ENCODE peak calls at places on chromosomes 2 and 18, in five cellular contexts. C, G, Z, H and A are unnamed samples.
A peak's percentile ranks its signal among the peaks of the same experiment; 100 is the strongest.

GRCh38 chr2:47771211-47771610 is 11.7 kb upstream of the MSH6 start:
- DNase-seq in Z (peak; percentile 82), C (no peak), H (peak; percentile 69), G (peak; percentile 88), A (peak; percentile 97)

GRCh38 chr2:217918220-217919024 is 84.4 kb downstream of the TNS1 start:
- DNase-seq in C (no peak), H (no peak), G (peak; percentile 33), Z (peak; percentile 48), A (no peak)

GRCh38 chr18:73777356-73778051 is 370.1 kb downstream of the FBXO15 start:
- DNase-seq in C (no peak), Z (no peak), H (no peak), G (no peak), A (no peak)

GRCh38 chr2:212975333-212975732 is 176.1 kb downstream of the IKZF2 start:
- DNase-seq in G (no peak), H (no peak), C (no peak), Z (no peak), A (no peak)

GRCh38 chr2:99522155-99522554 is 32.3 kb upstream of the REV1 start:
- DNase-seq in G (no peak), H (no peak), Z (no peak), C (no peak), A (no peak)

GRCh38 chr18:39938678-39939077 is 2016.4 kb upstream of the PIK3C3 start:
- DNase-seq in G (no peak), Z (no peak), C (no peak), H (no peak), A (no peak)

GRCh38 chr2:189613650-189614420 is 33.2 kb upstream of the SLC40A1 start:
- DNase-seq in G (no peak), H (peak; percentile 70), Z (no peak), C (no peak), A (peak; percentile 86)

GRCh38 chr2:66428986-66429612 is 5.8 kb upstream of the MEIS1 start:
- DNase-seq in Z (peak; percentile 76), H (peak; percentile 78), G (peak; percentile 77), C (no peak), A (peak; percentile 70)

GRCh38 chr2:67032091-67032490 is 365.0 kb upstream of the ETAA1 start:
- DNase-seq in C (no peak), Z (peak; percentile 18), H (peak; percentile 63), G (no peak), A (peak; percentile 46)

GRCh38 chr18:44096016-44096415 is 584.7 kb upstream of the SETBP1 start:
- DNase-seq in G (peak; percentile 29), H (peak; percentile 52), C (no peak), Z (no peak), A (peak; percentile 19)

GRCh38 chr18:79983793-79984192 is 4.6 kb downstream of the TXNL4A start:
- DNase-seq in G (no peak), H (no peak), C (no peak), Z (no peak), A (no peak)

GRCh38 chr2:223779877-223780276 is 57.5 kb downstream of the AP1S3 start:
- DNase-seq in G (peak; percentile 84), C (no peak), H (peak; percentile 59), Z (no peak), A (peak; percentile 53)

GRCh38 chr2:232929303-232930123 is 59.4 kb downstream of the SNORC start:
- DNase-seq in G (no peak), H (no peak), C (no peak), Z (no peak), A (no peak)

GRCh38 chr2:54632733-54633692 is 90.4 kb upstream of the EML6 start:
- DNase-seq in G (no peak), H (peak; percentile 87), C (no peak), Z (peak; percentile 87), A (peak; percentile 49)

GRCh38 chr2:126448611-126449010 is 207.3 kb upstream of the GYPC start:
- DNase-seq in Z (no peak), G (no peak), C (no peak), H (no peak), A (no peak)

GRCh38 chr2:9739508-9739907 is 103.8 kb upstream of the TAF1B start:
- DNase-seq in H (peak; percentile 60), C (peak; percentile 52), G (no peak), Z (no peak), A (no peak)

GRCh38 chr2:18991177-18992168 is 366.9 kb downstream of the OSR1 start:
- DNase-seq in Z (peak; percentile 63), H (peak; percentile 91), C (peak; percentile 23), G (peak; percentile 94), A (peak; percentile 66)

GRCh38 chr2:28587526-28588230 is 91.8 kb downstream of the PLB1 start:
- DNase-seq in C (peak; percentile 9), H (no peak), Z (no peak), G (no peak), A (no peak)

GRCh38 chr2:207166349-207167128 is 791 bp upstream of the KLF7 start:
- DNase-seq in H (peak; percentile 93), C (peak; percentile 83), G (peak; percentile 61), Z (peak; percentile 77), A (peak; percentile 76)

GRCh38 chr2:98240796-98241398 is 105.4 kb upstream of the CNGA3 start:
- DNase-seq in G (peak; percentile 6), C (no peak), H (no peak), Z (no peak), A (peak; percentile 23)

GRCh38 chr2:239747771-239748170 is 277.4 kb downstream of the NDUFA10 start:
- DNase-seq in G (no peak), C (no peak), Z (no peak), H (no peak), A (no peak)

GRCh38 chr2:26978061-26978596 is 7.7 kb downstream of the MAPRE3 start:
- DNase-seq in G (peak; percentile 87), C (no peak), H (no peak), Z (no peak), A (peak; percentile 11)

GRCh38 chr2:104790100-104790811 is 63.7 kb upstream of the POU3F3 start:
- DNase-seq in Z (peak; percentile 1), H (peak; percentile 0), G (no peak), C (no peak), A (no peak)

GRCh38 chr2:68880213-68880612 is 9.0 kb upstream of the BMP10 start:
- DNase-seq in G (no peak), Z (no peak), H (peak; percentile 13), C (no peak), A (no peak)

GRCh38 chr2:66581461-66582363 is 146.8 kb downstream of the MEIS1 start:
- DNase-seq in Z (peak; percentile 72), C (peak; percentile 75), H (peak; percentile 22), G (no peak), A (peak; percentile 25)

GRCh38 chr2:128454980-128455709 is 136.5 kb upstream of the HS6ST1 start:
- DNase-seq in C (no peak), H (no peak), Z (no peak), G (no peak), A (no peak)

GRCh38 chr2:238202326-238203103 is 980 bp downstream of the ILKAP start:
- DNase-seq in G (no peak), H (peak; percentile 27), C (no peak), Z (peak; percentile 48), A (peak; percentile 22)

GRCh38 chr2:3098231-3098630 is 279.4 kb downstream of the EIPR1 start:
- DNase-seq in G (no peak), C (no peak), H (no peak), Z (no peak), A (no peak)

GRCh38 chr2:224347181-224348051 is 54.5 kb downstream of the FAM124B start:
- DNase-seq in Z (peak; percentile 38), H (no peak), C (no peak), G (peak; percentile 28), A (no peak)

GRCh38 chr2:190571666-190572065 is 37.1 kb upstream of the NEMP2 start:
- DNase-seq in G (peak; percentile 63), C (no peak), H (peak; percentile 18), Z (no peak), A (peak; percentile 64)

GRCh38 chr2:43637030-43637803 is at the start of gene PLEKHH2:
- DNase-seq in C (peak; percentile 97), H (peak; percentile 91), G (peak; percentile 86), Z (peak; percentile 88), A (peak; percentile 84)

GRCh38 chr2:239328306-239329191 is 72.3 kb downstream of the HDAC4 start:
- DNase-seq in Z (peak; percentile 100), G (no peak), C (peak; percentile 87), H (peak; percentile 97), A (no peak)

GRCh38 chr18:12027046-12027445 is 45.7 kb downstream of the IMPA2 start:
- DNase-seq in C (no peak), G (no peak), Z (no peak), H (no peak), A (peak; percentile 88)

GRCh38 chr2:133641497-133641896 is 73.2 kb upstream of the NCKAP5 start:
- DNase-seq in H (no peak), G (peak; percentile 98), C (no peak), Z (no peak), A (peak; percentile 99)

GRCh38 chr2:35343135-35343534 is 1012.4 kb upstream of the CRIM1 start:
- DNase-seq in G (peak; percentile 40), Z (no peak), C (no peak), H (no peak), A (no peak)

GRCh38 chr2:101188683-101189405 is 37.7 kb upstream of the TBC1D8 start:
- DNase-seq in G (peak; percentile 71), H (peak; percentile 64), C (no peak), Z (peak; percentile 40), A (no peak)

GRCh38 chr2:236366049-236366387 is 101.8 kb upstream of the ASB18 start:
- DNase-seq in H (no peak), Z (no peak), G (no peak), C (no peak), A (no peak)

GRCh38 chr2:74488643-74489481 is 6.0 kb downstream of the TTC31 start:
- DNase-seq in C (no peak), H (no peak), Z (no peak), G (no peak), A (no peak)
- TF ChIP-seq CTCF in C (no peak), H (no peak), Z (no peak), G (no peak), A (no peak)

GRCh38 chr2:64115808-64116598 is 28.2 kb downstream of the PELI1 start:
- DNase-seq in Z (no peak), G (peak; percentile 36), H (no peak), C (no peak), A (no peak)
- H3K4me3 ChIP-seq in Z (no peak overlapping the region), G (no peak overlapping the region), H (no peak overlapping the region), C (no peak overlapping the region), A (no peak overlapping the region)

DNA sequence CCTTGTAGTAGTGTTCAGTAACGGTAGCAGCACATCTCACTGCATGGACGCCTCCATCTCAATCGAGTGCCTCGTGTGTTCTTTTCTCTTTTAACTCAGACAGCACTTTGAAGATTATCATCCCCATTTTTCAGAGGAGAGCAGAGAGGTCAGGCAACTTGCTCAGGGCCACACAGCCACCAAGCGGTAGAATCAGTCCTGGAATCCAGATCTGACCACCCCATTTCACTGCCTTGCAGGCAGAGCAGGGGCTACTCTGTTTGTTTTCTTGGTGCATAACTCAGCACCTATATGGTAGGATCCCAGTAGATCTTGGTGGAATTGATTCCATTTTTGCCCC is 129.5 kb downstream of the SMAD7 start:
- DNase-seq in Z (no peak), G (no peak), H (no peak), C (no peak), A (no peak)
- TF ChIP-seq CTCF in Z (no peak), G (no peak), H (no peak), C (no peak), A (no peak)

DNA sequence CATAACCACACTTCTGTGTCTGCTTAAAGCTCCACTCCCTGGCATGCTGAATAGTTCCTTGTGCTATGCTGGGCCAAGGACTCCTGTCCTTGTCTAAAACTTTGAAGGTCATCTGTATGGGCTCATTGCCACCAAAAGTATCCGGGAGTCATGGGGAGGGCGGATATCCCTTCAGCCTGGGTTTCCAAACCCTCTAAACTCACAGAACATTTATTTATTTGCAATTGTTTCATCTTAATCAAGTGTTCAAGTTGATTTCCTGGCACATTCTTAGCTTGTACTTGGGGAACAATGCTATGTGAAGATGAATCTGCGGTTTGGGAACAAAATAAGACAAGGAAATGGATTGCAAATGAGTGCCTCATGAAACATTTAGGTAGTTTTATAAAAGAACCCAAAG is 1.8 kb downstream of the NOSTRIN start:
- DNase-seq in H (no peak), G (no peak), C (no peak), Z (no peak), A (no peak)
- H3K4me3 ChIP-seq in H (no peak overlapping the region), G (no peak overlapping the region), C (no peak overlapping the region), Z (no peak overlapping the region), A (no peak overlapping the region)